ENCODE peak calls at places on chromosomes 1 and 21, in eight cellular contexts. One of them, this sample, is unnamed.

GRCh38 chr1:160410412-160411005 is 10.1 kb downstream of the VANGL2 start:
- DNase-seq in spleen: no peak
- DNase-seq in SK-N-SH: peak
- DNase-seq in GM23338: peak
- DNase-seq in uterus: no peak
- DNase-seq in endothelial cell: no peak
- DNase-seq in endothelial cell of umbilical vein: no peak
- DNase-seq in stomach: no peak
- DNase-seq in this sample: no peak

GRCh38 chr1:199619202-199619601 is 408.3 kb upstream of the NR5A2 start:
- DNase-seq in stomach: no peak
- DNase-seq in GM23338: peak
- DNase-seq in uterus: no peak
- DNase-seq in endothelial cell of umbilical vein: no peak
- DNase-seq in SK-N-SH: no peak
- DNase-seq in endothelial cell: no peak
- DNase-seq in spleen: no peak
- DNase-seq in this sample: no peak

GRCh38 chr1:107623431-107623830 is 341.5 kb downstream of the VAV3 start:
- DNase-seq in GM23338: no peak
- DNase-seq in stomach: no peak
- DNase-seq in uterus: no peak
- DNase-seq in SK-N-SH: no peak
- DNase-seq in endothelial cell of umbilical vein: no peak
- DNase-seq in spleen: no peak
- DNase-seq in endothelial cell: no peak
- DNase-seq in this sample: no peak

GRCh38 chr1:222028151-222028550 is 286.3 kb upstream of the DUSP10 start:
- DNase-seq in endothelial cell of umbilical vein: no peak
- DNase-seq in stomach: no peak
- DNase-seq in GM23338: no peak
- DNase-seq in endothelial cell: no peak
- DNase-seq in spleen: no peak
- DNase-seq in uterus: no peak
- DNase-seq in SK-N-SH: no peak
- DNase-seq in this sample: no peak

GRCh38 chr1:247300491-247301175 is 31.0 kb downstream of the ZNF496 start:
- DNase-seq in uterus: no peak
- DNase-seq in GM23338: no peak
- DNase-seq in spleen: no peak
- DNase-seq in SK-N-SH: no peak
- DNase-seq in endothelial cell: no peak
- DNase-seq in endothelial cell of umbilical vein: no peak
- DNase-seq in stomach: no peak
- DNase-seq in this sample: no peak

GRCh38 chr1:119956306-119956705 is 60.0 kb upstream of the ADAM30 start:
- DNase-seq in spleen: no peak
- DNase-seq in GM23338: no peak
- DNase-seq in SK-N-SH: no peak
- DNase-seq in stomach: no peak
- DNase-seq in endothelial cell of umbilical vein: no peak
- DNase-seq in endothelial cell: no peak
- DNase-seq in uterus: no peak
- DNase-seq in this sample: no peak

GRCh38 chr1:108686609-108687313 is 5.3 kb upstream of the PRPF38B start:
- DNase-seq in SK-N-SH: peak
- DNase-seq in endothelial cell of umbilical vein: no peak
- DNase-seq in endothelial cell: no peak
- DNase-seq in stomach: no peak
- DNase-seq in uterus: no peak
- DNase-seq in spleen: no peak
- DNase-seq in GM23338: no peak
- DNase-seq in this sample: no peak

GRCh38 chr1:35558374-35559316 is 1.0 kb downstream of the NCDN start:
- DNase-seq in endothelial cell of umbilical vein: no peak
- DNase-seq in endothelial cell: no peak
- DNase-seq in spleen: peak
- DNase-seq in stomach: no peak
- DNase-seq in uterus: no peak
- DNase-seq in GM23338: peak
- DNase-seq in SK-N-SH: peak
- DNase-seq in this sample: no peak

GRCh38 chr1:226882187-226882586 is 11.8 kb downstream of the PSEN2 start:
- DNase-seq in endothelial cell: no peak
- DNase-seq in spleen: peak
- DNase-seq in stomach: no peak
- DNase-seq in uterus: no peak
- DNase-seq in GM23338: no peak
- DNase-seq in SK-N-SH: no peak
- DNase-seq in endothelial cell of umbilical vein: no peak
- DNase-seq in this sample: no peak

GRCh38 chr21:14453339-14453738 is 70.4 kb upstream of the HSPA13 start:
- DNase-seq in endothelial cell: no peak
- DNase-seq in stomach: no peak
- DNase-seq in spleen: no peak
- DNase-seq in GM23338: no peak
- DNase-seq in uterus: no peak
- DNase-seq in SK-N-SH: no peak
- DNase-seq in endothelial cell of umbilical vein: no peak
- DNase-seq in this sample: no peak

GRCh38 chr1:223035724-223036478 is 107.1 kb downstream of the TLR5 start:
- DNase-seq in SK-N-SH: no peak
- DNase-seq in stomach: no peak
- DNase-seq in uterus: no peak
- DNase-seq in spleen: no peak
- DNase-seq in endothelial cell of umbilical vein: no peak
- DNase-seq in endothelial cell: no peak
- DNase-seq in GM23338: no peak
- DNase-seq in this sample: no peak

GRCh38 chr1:165408518-165408917 is 36.4 kb downstream of the RXRG start:
- DNase-seq in spleen: no peak
- DNase-seq in stomach: peak
- DNase-seq in uterus: no peak
- DNase-seq in SK-N-SH: peak
- DNase-seq in endothelial cell: peak
- DNase-seq in GM23338: peak
- DNase-seq in endothelial cell of umbilical vein: peak
- DNase-seq in this sample: no peak

GRCh38 chr1:227487606-227488005 is 75.8 kb upstream of the ZNF678 start:
- DNase-seq in uterus: no peak
- DNase-seq in GM23338: peak
- DNase-seq in spleen: no peak
- DNase-seq in endothelial cell of umbilical vein: no peak
- DNase-seq in stomach: no peak
- DNase-seq in SK-N-SH: no peak
- DNase-seq in endothelial cell: no peak
- DNase-seq in this sample: no peak

GRCh38 chr21:30563072-30563471 is 2.0 kb upstream of the KRTAP19-7 start:
- DNase-seq in endothelial cell: no peak
- DNase-seq in GM23338: no peak
- DNase-seq in endothelial cell of umbilical vein: no peak
- DNase-seq in stomach: no peak
- DNase-seq in SK-N-SH: no peak
- DNase-seq in spleen: no peak
- DNase-seq in uterus: no peak
- DNase-seq in this sample: no peak

GRCh38 chr1:215891266-215891665 is 324.2 kb downstream of the KCTD3 start:
- DNase-seq in endothelial cell of umbilical vein: no peak
- DNase-seq in GM23338: no peak
- DNase-seq in SK-N-SH: no peak
- DNase-seq in stomach: no peak
- DNase-seq in uterus: no peak
- DNase-seq in spleen: no peak
- DNase-seq in endothelial cell: no peak
- DNase-seq in this sample: no peak

GRCh38 chr1:22332795-22333499 is 118.7 kb upstream of the ZBTB40 start:
- DNase-seq in SK-N-SH: no peak
- DNase-seq in stomach: no peak
- DNase-seq in GM23338: no peak
- DNase-seq in spleen: peak
- DNase-seq in endothelial cell of umbilical vein: no peak
- DNase-seq in endothelial cell: no peak
- DNase-seq in uterus: no peak
- DNase-seq in this sample: no peak

GRCh38 chr1:51280321-51281096 is 44.4 kb downstream of the RNF11 start:
- DNase-seq in spleen: no peak
- DNase-seq in GM23338: no peak
- DNase-seq in uterus: no peak
- DNase-seq in stomach: no peak
- DNase-seq in endothelial cell: no peak
- DNase-seq in endothelial cell of umbilical vein: no peak
- DNase-seq in SK-N-SH: no peak
- DNase-seq in this sample: no peak

GRCh38 chr1:77866296-77866695 is 22.1 kb upstream of the NEXN start:
- DNase-seq in spleen: no peak
- DNase-seq in GM23338: peak
- DNase-seq in SK-N-SH: no peak
- DNase-seq in stomach: no peak
- DNase-seq in uterus: no peak
- DNase-seq in endothelial cell: no peak
- DNase-seq in endothelial cell of umbilical vein: no peak
- DNase-seq in this sample: no peak

GRCh38 chr1:25748531-25749205 is 51.3 kb upstream of the SELENON start:
- DNase-seq in endothelial cell of umbilical vein: no peak
- DNase-seq in uterus: no peak
- DNase-seq in SK-N-SH: no peak
- DNase-seq in stomach: peak
- DNase-seq in spleen: no peak
- DNase-seq in GM23338: peak
- DNase-seq in endothelial cell: no peak
- DNase-seq in this sample: no peak

GRCh38 chr1:198679535-198680173 is 40.8 kb downstream of the PTPRC start:
- DNase-seq in uterus: no peak
- DNase-seq in endothelial cell of umbilical vein: no peak
- DNase-seq in stomach: no peak
- DNase-seq in endothelial cell: no peak
- DNase-seq in SK-N-SH: no peak
- DNase-seq in spleen: peak
- DNase-seq in GM23338: no peak
- DNase-seq in this sample: no peak

GRCh38 chr1:235056937-235057336 is 71.7 kb downstream of the TOMM20 start:
- DNase-seq in spleen: no peak
- DNase-seq in uterus: no peak
- DNase-seq in endothelial cell: no peak
- DNase-seq in stomach: no peak
- DNase-seq in endothelial cell of umbilical vein: no peak
- DNase-seq in SK-N-SH: no peak
- DNase-seq in GM23338: no peak
- DNase-seq in this sample: no peak

DNA sequence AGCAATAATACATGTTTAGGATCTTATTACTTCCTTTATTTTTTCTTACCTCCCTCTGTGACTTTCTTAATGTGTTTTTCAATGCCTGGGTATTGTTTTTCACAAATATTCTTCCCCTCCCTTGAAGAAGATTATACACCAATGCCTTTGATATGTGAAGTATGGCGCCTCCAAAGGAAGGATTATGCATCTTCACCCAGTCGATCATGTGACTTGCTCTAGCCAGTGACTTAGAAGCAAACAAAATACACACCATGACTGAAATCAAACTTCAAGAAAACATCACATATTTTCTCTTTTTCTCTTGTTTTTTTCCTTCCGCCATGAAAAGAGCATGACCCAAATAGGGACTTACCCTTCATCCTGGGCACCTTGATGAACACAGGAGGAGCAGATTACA is 297.1 kb downstream of the NCAM2 start:
- DNase-seq in endothelial cell of umbilical vein: no peak
- DNase-seq in spleen: no peak
- DNase-seq in stomach: no peak
- DNase-seq in GM23338: no peak
- DNase-seq in endothelial cell: no peak
- DNase-seq in SK-N-SH: no peak
- DNase-seq in uterus: no peak
- DNase-seq in this sample: no peak
- TF ChIP-seq CTCF in endothelial cell of umbilical vein: no peak
- TF ChIP-seq CTCF in spleen: no peak
- TF ChIP-seq CTCF in stomach: no peak
- TF ChIP-seq CTCF in GM23338: peak
- TF ChIP-seq CTCF in endothelial cell: no peak
- TF ChIP-seq CTCF in SK-N-SH: peak
- TF ChIP-seq CTCF in uterus: no peak
- TF ChIP-seq CTCF in this sample: no peak

DNA sequence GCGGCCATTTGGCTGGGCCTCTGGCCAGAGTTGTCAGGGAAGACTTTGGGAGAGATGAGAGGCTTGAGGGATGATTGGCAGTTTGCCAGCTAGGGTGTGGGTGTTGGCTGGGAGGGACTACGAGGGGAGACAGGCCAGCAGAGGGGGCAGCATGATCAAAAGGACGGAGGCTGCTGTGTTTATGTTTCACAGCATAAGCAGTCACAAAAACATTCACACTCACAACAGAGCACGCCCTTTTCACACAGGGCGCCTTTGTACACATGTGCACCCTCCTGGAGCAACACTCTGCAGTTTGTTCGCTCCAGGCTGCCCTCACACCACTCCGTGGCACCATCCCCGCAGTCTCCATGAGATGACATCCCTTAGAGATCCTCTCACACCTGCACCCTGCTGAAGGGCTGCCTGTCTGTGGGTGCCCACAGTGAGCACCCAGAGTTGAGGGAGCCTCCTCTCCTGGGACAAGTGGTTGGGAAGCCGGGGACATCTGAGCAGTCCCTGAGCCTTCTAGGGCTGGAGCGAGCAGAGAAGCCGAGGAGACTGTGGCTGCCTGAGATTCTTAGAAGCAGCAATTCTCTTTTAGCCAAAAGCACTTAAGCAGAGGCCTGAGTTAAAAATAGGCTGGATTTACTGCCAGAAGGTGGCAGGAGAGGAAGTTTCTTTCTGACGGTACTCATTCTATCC is 15.4 kb downstream of the EFNA3 start:
- DNase-seq in endothelial cell: no peak
- DNase-seq in GM23338: peak
- DNase-seq in spleen: no peak
- DNase-seq in endothelial cell of umbilical vein: peak
- DNase-seq in uterus: peak
- DNase-seq in SK-N-SH: peak
- DNase-seq in stomach: no peak
- DNase-seq in this sample: peak
- TF ChIP-seq CTCF in endothelial cell: no peak
- TF ChIP-seq CTCF in GM23338: peak
- TF ChIP-seq CTCF in spleen: no peak
- TF ChIP-seq CTCF in endothelial cell of umbilical vein: peak
- TF ChIP-seq CTCF in uterus: peak
- TF ChIP-seq CTCF in SK-N-SH: peak
- TF ChIP-seq CTCF in stomach: peak
- TF ChIP-seq CTCF in this sample: no peak

GRCh38 chr1:46535063-46535462 is 16.4 kb downstream of the KNCN start:
- DNase-seq in SK-N-SH: peak
- DNase-seq in GM23338: peak
- DNase-seq in spleen: no peak
- DNase-seq in stomach: peak
- DNase-seq in endothelial cell: peak
- DNase-seq in endothelial cell of umbilical vein: no peak
- DNase-seq in uterus: no peak
- DNase-seq in this sample: peak
- TF ChIP-seq CTCF in SK-N-SH: peak
- TF ChIP-seq CTCF in GM23338: peak
- TF ChIP-seq CTCF in spleen: no peak
- TF ChIP-seq CTCF in stomach: peak
- TF ChIP-seq CTCF in endothelial cell: no peak
- TF ChIP-seq CTCF in endothelial cell of umbilical vein: peak
- TF ChIP-seq CTCF in uterus: no peak
- TF ChIP-seq CTCF in this sample: peak

GRCh38 chr1:28640766-28641165 is 2.1 kb downstream of the TAF12 start:
- DNase-seq in stomach: no peak
- DNase-seq in endothelial cell of umbilical vein: peak
- DNase-seq in spleen: peak
- DNase-seq in endothelial cell: peak
- DNase-seq in SK-N-SH: no peak
- DNase-seq in uterus: no peak
- DNase-seq in GM23338: peak
- DNase-seq in this sample: no peak
- TF ChIP-seq CTCF in stomach: no peak
- TF ChIP-seq CTCF in endothelial cell of umbilical vein: peak
- TF ChIP-seq CTCF in spleen: no peak
- TF ChIP-seq CTCF in endothelial cell: peak
- TF ChIP-seq CTCF in SK-N-SH: peak
- TF ChIP-seq CTCF in uterus: no peak
- TF ChIP-seq CTCF in GM23338: peak
- TF ChIP-seq CTCF in this sample: no peak

This sample was measured in colonic mucosa.